ENCODE peak calls at places on chromosomes 11 and 22, in seven cellular contexts. S is neuronal stem cell; W is ascending aorta; I is tibial nerve; R is CD4-positive, CD25-positive, alpha-beta regulatory T cell; D is MM.1S; G is fibroblast of lung. B is an unnamed sample.
A peak's percentile ranks its signal among the peaks of the same experiment; 100 is the strongest.

GRCh38 chr11:19349340-19350025 is 108.7 kb upstream of the E2F8 start:
- DNase-seq in G (no peak), I (no peak), S (no peak), D (no peak), W (no peak), R (no peak), B (no peak)

GRCh38 chr11:43547900-43548381 is 132.6 kb upstream of the HSD17B12 start:
- DNase-seq in R (no peak), D (no peak), W (no peak), S (no peak), G (no peak), I (no peak), B (no peak)

GRCh38 chr11:65131417-65131776 is 2.9 kb downstream of the SYVN1 start:
- DNase-seq in I (no peak), D (no peak), W (no peak), G (no peak), R (no peak), S (no peak), B (no peak)

GRCh38 chr11:7892751-7893356 is 38.2 kb downstream of the OR10A6 start:
- DNase-seq in W (no peak), D (peak; percentile 63), I (no peak), S (peak; percentile 35), G (peak; percentile 52), R (no peak), B (peak; percentile 50)

GRCh38 chr11:28505216-28505615 is 397.0 kb downstream of the METTL15 start:
- DNase-seq in R (no peak), I (no peak), S (no peak), G (no peak), W (no peak), D (no peak), B (no peak)

GRCh38 chr11:27723685-27724084 is 23.4 kb upstream of the BDNF start:
- DNase-seq in W (no peak), D (no peak), S (no peak), I (no peak), R (no peak), G (no peak), B (no peak)

GRCh38 chr11:16856022-16856471 is 117.6 kb downstream of the C11orf58 start:
- DNase-seq in S (no peak), W (no peak), D (no peak), G (no peak), R (no peak), I (no peak), B (no peak)

GRCh38 chr11:125408281-125408680 is 87.8 kb downstream of the FEZ1 start:
- DNase-seq in W (no peak), I (no peak), G (no peak), D (no peak), S (no peak), R (no peak), B (no peak)

GRCh38 chr11:119130662-119131061 is 9.3 kb downstream of the HINFP start:
- DNase-seq in D (no peak), G (peak; percentile 37), R (no peak), S (no peak), W (no peak), I (no peak), B (no peak)

GRCh38 chr11:72436667-72437066 is 2.3 kb upstream of the CLPB start:
- DNase-seq in D (no peak), G (no peak), I (no peak), R (no peak), S (no peak), W (no peak), B (no peak)

GRCh38 chr11:115522302-115522701 is 18.1 kb upstream of the CADM1 start:
- DNase-seq in W (no peak), D (no peak), S (no peak), I (no peak), R (no peak), G (no peak), B (no peak)

GRCh38 chr11:115518983-115519382 is 14.8 kb upstream of the CADM1 start:
- DNase-seq in G (no peak), R (no peak), W (no peak), I (no peak), S (no peak), D (no peak), B (no peak)

GRCh38 chr11:115523727-115524399 is 19.6 kb upstream of the CADM1 start:
- DNase-seq in R (no peak), S (no peak), W (no peak), D (no peak), I (no peak), G (no peak), B (no peak)

GRCh38 chr11:115524572-115524971 is 20.4 kb upstream of the CADM1 start:
- DNase-seq in R (no peak), W (no peak), S (no peak), D (no peak), G (no peak), I (no peak), B (no peak)

DNA sequence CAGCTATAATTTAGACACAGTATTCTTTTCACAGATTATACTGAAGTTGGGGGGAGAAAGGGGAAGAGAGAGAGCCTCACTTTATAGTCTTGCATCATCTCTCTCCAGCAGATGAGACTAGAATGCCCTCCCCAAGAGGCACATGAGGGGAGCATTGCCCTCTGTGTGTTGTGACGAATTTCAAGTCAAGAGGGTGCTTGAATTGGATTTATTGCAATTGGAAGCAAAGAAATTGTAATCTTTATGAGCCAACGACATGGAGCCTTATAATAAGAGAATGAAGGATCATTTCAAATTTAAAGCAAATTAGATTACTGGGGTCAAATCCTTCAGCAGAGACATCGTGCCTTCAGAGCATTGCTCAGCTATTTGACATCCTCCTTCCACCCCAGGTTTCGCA is 17.7 kb upstream of the CADM1 start:
- DNase-seq in I (no peak), S (no peak), W (no peak), R (no peak), D (no peak), G (no peak), B (no peak)
- H3K4me1 ChIP-seq in I (no peaks in the 10 kb centered on the region), S (no peaks in the 10 kb centered on the region), W (no peaks in the 10 kb centered on the region), R (no peaks in the 10 kb centered on the region), D (no peaks in the 10 kb centered on the region), G (no peaks in the 10 kb centered on the region), B (peaks cover 27% of the 10 kb centered on the region)

GRCh38 chr22:36375071-36375980 is 12.4 kb downstream of the MYH9 start:
- DNase-seq in W (no peak), S (no peak), I (no peak), G (no peak), R (no peak), D (no peak), B (no peak)
- H3K4me1 ChIP-seq in W (peaks cover 98% of the 10 kb centered on the region), S (peaks cover 10% of the 10 kb centered on the region), I (peaks cover 65% of the 10 kb centered on the region), G (peaks cover 51% of the 10 kb centered on the region), R (peaks cover 95% of the 10 kb centered on the region), D (peaks cover 76% of the 10 kb centered on the region), B (peaks cover 48% of the 10 kb centered on the region)

DNA sequence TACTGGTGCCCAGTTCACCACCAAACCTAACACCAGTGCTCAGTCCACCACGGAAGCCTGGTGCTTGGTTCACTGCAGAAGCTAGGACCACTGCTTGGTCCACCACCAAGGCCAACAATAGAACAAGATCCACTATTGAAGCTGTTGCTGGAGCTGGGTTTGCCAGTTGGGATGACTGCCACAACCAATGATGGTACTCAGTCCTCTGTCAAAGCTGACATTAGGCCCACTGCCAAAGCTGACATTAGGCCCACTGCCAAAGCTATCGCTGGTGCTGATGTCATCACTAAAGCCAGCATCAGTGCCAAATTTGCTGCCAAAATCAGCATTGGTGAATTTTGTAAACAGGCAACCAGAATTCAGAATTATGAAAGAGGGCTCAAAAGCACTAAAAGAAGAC is 1850.2 kb upstream of the RAG2 start:
- DNase-seq in G (no peak), I (no peak), D (no peak), W (no peak), R (no peak), S (no peak), B (no peak)
- H3K4me1 ChIP-seq in G (no peaks in the 10 kb centered on the region), I (no peaks in the 10 kb centered on the region), D (no peaks in the 10 kb centered on the region), W (no peaks in the 10 kb centered on the region), R (no peaks in the 10 kb centered on the region), S (no peaks in the 10 kb centered on the region), B (no peaks in the 10 kb centered on the region)

GRCh38 chr22:46097268-46097900 is 52.9 kb upstream of the PPARA start:
- DNase-seq in R (no peak), G (no peak), I (no peak), W (no peak), D (no peak), S (no peak), B (no peak)
- H3K4me1 ChIP-seq in R (no peaks in the 10 kb centered on the region), G (peaks cover 39% of the 10 kb centered on the region), I (peaks cover 92% of the 10 kb centered on the region), W (peaks cover 66% of the 10 kb centered on the region), D (no peaks in the 10 kb centered on the region), S (no peaks in the 10 kb centered on the region), B (peaks cover 6% of the 10 kb centered on the region)

GRCh38 chr11:69437876-69438205 is 43.6 kb upstream of the LINC01488 start:
- DNase-seq in I (no peak), W (no peak), G (no peak), R (no peak), S (no peak), D (no peak), B (peak; percentile 50)
- H3K4me1 ChIP-seq in I (peaks cover 9% of the 10 kb centered on the region), W (peaks cover 2% of the 10 kb centered on the region), G (peaks cover 9% of the 10 kb centered on the region), R (no peaks in the 10 kb centered on the region), S (peaks cover 22% of the 10 kb centered on the region), D (peaks cover 4% of the 10 kb centered on the region), B (peaks cover 75% of the 10 kb centered on the region)

DNA sequence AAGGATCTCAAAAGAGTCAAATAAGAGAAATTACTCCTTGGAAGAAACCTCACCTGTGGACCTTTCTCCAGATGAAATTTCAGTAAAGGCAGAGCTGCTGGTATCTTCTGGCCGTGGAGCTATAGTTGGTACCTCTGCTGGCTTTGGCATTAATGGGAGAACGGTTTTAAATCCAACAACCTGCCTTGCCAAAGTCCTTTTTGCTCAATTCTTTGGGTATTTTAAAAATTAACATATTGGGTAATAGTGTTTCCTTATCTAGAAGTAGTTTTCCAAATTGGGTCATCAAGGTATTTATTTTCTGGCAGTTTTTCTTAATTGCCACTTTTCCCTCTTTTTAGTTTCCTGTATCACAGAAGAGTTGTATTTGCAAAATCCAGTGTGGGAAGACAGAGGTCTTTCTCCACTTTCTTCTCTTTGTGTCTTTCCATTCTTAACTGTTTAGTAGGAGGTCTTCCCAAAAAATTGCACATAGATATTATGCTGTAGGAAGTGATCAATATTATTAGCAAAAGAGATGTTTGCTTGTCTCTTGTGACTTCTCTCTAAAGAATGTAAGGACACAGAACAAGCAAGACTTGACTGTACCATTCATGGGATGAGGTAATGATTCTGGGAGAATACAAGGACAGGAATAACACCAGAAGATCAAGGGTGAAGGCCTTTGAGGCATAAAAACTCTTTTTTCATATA is at the start of gene SAA4:
- DNase-seq in S (no peak), I (no peak), W (no peak), R (no peak), G (no peak), D (no peak), B (no peak)
- H3K4me1 ChIP-seq in S (no peaks in the 10 kb centered on the region), I (no peaks in the 10 kb centered on the region), W (no peaks in the 10 kb centered on the region), R (no peaks in the 10 kb centered on the region), G (no peaks in the 10 kb centered on the region), D (no peaks in the 10 kb centered on the region), B (no peaks in the 10 kb centered on the region)

GRCh38 chr22:40853961-40854360 is 2.5 kb downstream of the ST13 start:
- DNase-seq in I (no peak), W (no peak), S (no peak), G (peak; percentile 12), D (no peak), R (no peak), B (no peak)

GRCh38 chr22:40855960-40856512 is 403 bp downstream of the ST13 start:
- DNase-seq in S (peak; percentile 53), W (no peak), I (peak; percentile 22), R (no peak), G (peak; percentile 38), D (peak; percentile 28), B (peak; percentile 37)

GRCh38 chr22:40856513-40857308 is at the start of the genes ST13 and XPNPEP3:
- DNase-seq in G (peak; percentile 94), S (peak; percentile 97), D (peak; percentile 97), W (peak; percentile 91), I (peak; percentile 95), R (peak; percentile 95), B (peak; percentile 97)

GRCh38 chr22:40855104-40855959 is 1.1 kb downstream of the ST13 start:
- DNase-seq in S (no peak), G (peak; percentile 24), W (no peak), I (peak; percentile 28), R (no peak), D (no peak), B (no peak)

GRCh38 chr22:40853330-40853729 is 3.1 kb downstream of the ST13 start:
- DNase-seq in I (no peak), S (no peak), G (no peak), D (no peak), W (no peak), R (no peak), B (no peak)
- H3K4me1 ChIP-seq in I (peaks cover 35% of the 10 kb centered on the region), S (peaks cover 19% of the 10 kb centered on the region), G (peaks cover 3% of the 10 kb centered on the region), D (peaks cover 14% of the 10 kb centered on the region), W (peaks cover 26% of the 10 kb centered on the region), R (peaks cover 44% of the 10 kb centered on the region), B (peaks cover 37% of the 10 kb centered on the region)

B was measured in Caco-2.